ENCODE peak calls at places on chromosomes 12 and 14, in six cellular contexts. One of them, this sample, is unnamed.

GRCh38 chr14:41037388-41037787 is 569.3 kb upstream of the LRFN5 start:
- DNase-seq in heart right ventricle: no peak
- DNase-seq in HepG2: no peak
- DNase-seq in mammary epithelial cell: no peak
- DNase-seq in GM23338: no peak
- DNase-seq in psoas muscle: no peak
- DNase-seq in this sample: no peak

GRCh38 chr14:104800600-104801283 is at the start of gene ZBTB42:
- DNase-seq in psoas muscle: peak
- DNase-seq in heart right ventricle: no peak
- DNase-seq in HepG2: peak
- DNase-seq in GM23338: peak
- DNase-seq in mammary epithelial cell: peak
- DNase-seq in this sample: no peak

GRCh38 chr14:94099006-94099405 is 11.5 kb upstream of the IFI27 start:
- DNase-seq in mammary epithelial cell: no peak
- DNase-seq in psoas muscle: no peak
- DNase-seq in HepG2: no peak
- DNase-seq in heart right ventricle: no peak
- DNase-seq in GM23338: no peak
- DNase-seq in this sample: no peak

GRCh38 chr12:75690556-75690955 is 179.1 kb upstream of the KRR1 start:
- DNase-seq in HepG2: no peak
- DNase-seq in psoas muscle: no peak
- DNase-seq in heart right ventricle: no peak
- DNase-seq in mammary epithelial cell: peak
- DNase-seq in GM23338: no peak
- DNase-seq in this sample: no peak

GRCh38 chr12:56953314-56953713 is 4.1 kb downstream of the RDH16 start:
- DNase-seq in heart right ventricle: no peak
- DNase-seq in GM23338: no peak
- DNase-seq in psoas muscle: no peak
- DNase-seq in HepG2: no peak
- DNase-seq in mammary epithelial cell: no peak
- DNase-seq in this sample: no peak

GRCh38 chr14:35879141-35879648 is 53.1 kb downstream of the BRMS1L start:
- DNase-seq in heart right ventricle: no peak
- DNase-seq in HepG2: no peak
- DNase-seq in GM23338: no peak
- DNase-seq in psoas muscle: no peak
- DNase-seq in mammary epithelial cell: peak
- DNase-seq in this sample: no peak

GRCh38 chr12:101407054-101407437 is 526 bp downstream of the ARL1 start:
- DNase-seq in psoas muscle: no peak
- DNase-seq in GM23338: peak
- DNase-seq in mammary epithelial cell: no peak
- DNase-seq in heart right ventricle: no peak
- DNase-seq in HepG2: peak
- DNase-seq in this sample: no peak

GRCh38 chr14:105152794-105153241 is 15.8 kb downstream of the JAG2 start:
- DNase-seq in HepG2: no peak
- DNase-seq in GM23338: no peak
- DNase-seq in mammary epithelial cell: no peak
- DNase-seq in heart right ventricle: peak
- DNase-seq in psoas muscle: peak
- DNase-seq in this sample: no peak

GRCh38 chr12:64824500-64825142 is at the start of gene TBC1D30:
- DNase-seq in GM23338: peak
- DNase-seq in HepG2: no peak
- DNase-seq in heart right ventricle: peak
- DNase-seq in psoas muscle: peak
- DNase-seq in mammary epithelial cell: no peak
- DNase-seq in this sample: peak

GRCh38 chr14:64993263-64993662 is 6.6 kb downstream of the FNTB start:
- DNase-seq in mammary epithelial cell: no peak
- DNase-seq in psoas muscle: no peak
- DNase-seq in heart right ventricle: no peak
- DNase-seq in GM23338: no peak
- DNase-seq in HepG2: no peak
- DNase-seq in this sample: no peak

GRCh38 chr12:120150919-120151525 is 34.5 kb upstream of the RAB35 start:
- DNase-seq in HepG2: no peak
- DNase-seq in heart right ventricle: no peak
- DNase-seq in GM23338: no peak
- DNase-seq in mammary epithelial cell: no peak
- DNase-seq in psoas muscle: no peak
- DNase-seq in this sample: no peak

GRCh38 chr12:89225808-89226368 is 126.4 kb downstream of the DUSP6 start:
- DNase-seq in heart right ventricle: no peak
- DNase-seq in psoas muscle: no peak
- DNase-seq in mammary epithelial cell: peak
- DNase-seq in GM23338: peak
- DNase-seq in HepG2: no peak
- DNase-seq in this sample: no peak

GRCh38 chr12:42729532-42729895 is 140.0 kb upstream of the PRICKLE1 start:
- DNase-seq in mammary epithelial cell: no peak
- DNase-seq in GM23338: no peak
- DNase-seq in psoas muscle: no peak
- DNase-seq in HepG2: no peak
- DNase-seq in heart right ventricle: no peak
- DNase-seq in this sample: no peak

GRCh38 chr12:24200013-24200412 is 250.5 kb upstream of the SOX5 start:
- DNase-seq in heart right ventricle: no peak
- DNase-seq in psoas muscle: no peak
- DNase-seq in GM23338: no peak
- DNase-seq in mammary epithelial cell: no peak
- DNase-seq in HepG2: no peak
- DNase-seq in this sample: no peak

GRCh38 chr14:102238131-102238530 is 66.8 kb downstream of the MOK start:
- DNase-seq in mammary epithelial cell: no peak
- DNase-seq in psoas muscle: no peak
- DNase-seq in GM23338: no peak
- DNase-seq in heart right ventricle: no peak
- DNase-seq in HepG2: no peak
- DNase-seq in this sample: no peak

GRCh38 chr12:102120886-102121285 is 903 bp downstream of the PARPBP start:
- DNase-seq in GM23338: peak
- DNase-seq in mammary epithelial cell: peak
- DNase-seq in HepG2: peak
- DNase-seq in heart right ventricle: no peak
- DNase-seq in psoas muscle: no peak
- DNase-seq in this sample: no peak

GRCh38 chr12:72388322-72388721 is 116.2 kb downstream of the TRHDE start:
- DNase-seq in mammary epithelial cell: no peak
- DNase-seq in psoas muscle: no peak
- DNase-seq in heart right ventricle: no peak
- DNase-seq in GM23338: no peak
- DNase-seq in HepG2: no peak
- DNase-seq in this sample: no peak

GRCh38 chr12:51907083-51907863 is at the start of gene ACVRL1:
- DNase-seq in HepG2: no peak
- DNase-seq in heart right ventricle: peak
- DNase-seq in psoas muscle: peak
- DNase-seq in GM23338: peak
- DNase-seq in mammary epithelial cell: no peak
- DNase-seq in this sample: no peak

GRCh38 chr12:72146495-72146894 is 125.7 kb upstream of the TRHDE start:
- DNase-seq in HepG2: no peak
- DNase-seq in psoas muscle: no peak
- DNase-seq in heart right ventricle: no peak
- DNase-seq in GM23338: no peak
- DNase-seq in mammary epithelial cell: no peak
- DNase-seq in this sample: no peak

GRCh38 chr12:88952543-88952942 is 372.3 kb upstream of the KITLG start:
- DNase-seq in HepG2: peak
- DNase-seq in psoas muscle: no peak
- DNase-seq in heart right ventricle: no peak
- DNase-seq in GM23338: no peak
- DNase-seq in mammary epithelial cell: peak
- DNase-seq in this sample: no peak

GRCh38 chr14:96965885-96966595 is 168.9 kb downstream of the VRK1 start:
- DNase-seq in heart right ventricle: no peak
- DNase-seq in mammary epithelial cell: no peak
- DNase-seq in HepG2: no peak
- DNase-seq in psoas muscle: no peak
- DNase-seq in GM23338: peak
- DNase-seq in this sample: no peak

GRCh38 chr12:119679081-119679480 is 11.1 kb downstream of the PRKAB1 start:
- DNase-seq in mammary epithelial cell: no peak
- DNase-seq in psoas muscle: no peak
- DNase-seq in heart right ventricle: no peak
- DNase-seq in GM23338: no peak
- DNase-seq in HepG2: no peak
- DNase-seq in this sample: no peak

GRCh38 chr14:59354666-59355065 is 110.5 kb downstream of the GPR135 start:
- DNase-seq in psoas muscle: no peak
- DNase-seq in HepG2: no peak
- DNase-seq in GM23338: no peak
- DNase-seq in mammary epithelial cell: peak
- DNase-seq in heart right ventricle: no peak
- DNase-seq in this sample: no peak

GRCh38 chr14:61965030-61965745 is 203.0 kb downstream of the SNAPC1 start:
- DNase-seq in heart right ventricle: no peak
- DNase-seq in GM23338: no peak
- DNase-seq in HepG2: peak
- DNase-seq in mammary epithelial cell: peak
- DNase-seq in psoas muscle: no peak
- DNase-seq in this sample: no peak

GRCh38 chr12:93699271-93700141 is 22.3 kb downstream of the CRADD start:
- DNase-seq in psoas muscle: no peak
- DNase-seq in mammary epithelial cell: peak
- DNase-seq in GM23338: peak
- DNase-seq in heart right ventricle: no peak
- DNase-seq in HepG2: peak
- DNase-seq in this sample: no peak

GRCh38 chr12:66426696-66427095 is 124.4 kb downstream of the HELB start:
- DNase-seq in psoas muscle: no peak
- DNase-seq in HepG2: no peak
- DNase-seq in GM23338: peak
- DNase-seq in heart right ventricle: no peak
- DNase-seq in mammary epithelial cell: no peak
- DNase-seq in this sample: no peak

GRCh38 chr12:58541300-58541690 is 379.0 kb downstream of the LRIG3 start:
- DNase-seq in mammary epithelial cell: no peak
- DNase-seq in psoas muscle: no peak
- DNase-seq in GM23338: peak
- DNase-seq in HepG2: no peak
- DNase-seq in heart right ventricle: no peak
- DNase-seq in this sample: no peak

GRCh38 chr14:30243805-30244204 is 315.2 kb upstream of the G2E3 start:
- DNase-seq in psoas muscle: no peak
- DNase-seq in heart right ventricle: no peak
- DNase-seq in GM23338: no peak
- DNase-seq in mammary epithelial cell: peak
- DNase-seq in HepG2: no peak
- DNase-seq in this sample: no peak

GRCh38 chr12:91211869-91212268 is 29.3 kb upstream of the DCN start:
- DNase-seq in mammary epithelial cell: no peak
- DNase-seq in psoas muscle: no peak
- DNase-seq in GM23338: no peak
- DNase-seq in heart right ventricle: no peak
- DNase-seq in HepG2: no peak
- DNase-seq in this sample: no peak

GRCh38 chr12:54147186-54147585 is 41.6 kb downstream of the SMUG1 start:
- DNase-seq in GM23338: no peak
- DNase-seq in psoas muscle: no peak
- DNase-seq in HepG2: no peak
- DNase-seq in heart right ventricle: no peak
- DNase-seq in mammary epithelial cell: no peak
- DNase-seq in this sample: no peak

DNA sequence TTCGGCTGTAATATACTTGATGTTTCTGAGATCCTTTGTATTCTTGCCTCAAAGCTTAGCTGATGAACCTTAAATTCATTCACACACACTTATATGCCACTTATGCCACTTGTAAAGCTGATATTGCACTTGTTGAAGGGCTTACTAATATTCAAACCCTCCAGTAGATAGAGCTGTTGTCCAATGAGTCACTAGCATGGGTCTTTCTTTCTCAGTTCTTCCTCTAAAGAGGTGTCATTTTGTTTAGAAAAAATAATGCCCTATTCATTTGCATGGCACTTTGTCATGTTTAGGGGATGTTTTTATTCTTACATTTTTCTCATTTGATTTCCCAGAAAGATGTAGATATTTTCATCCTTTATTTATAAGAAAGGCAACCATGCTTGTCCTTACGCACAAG is 56.4 kb downstream of the MON2 start:
- DNase-seq in GM23338: no peak
- DNase-seq in mammary epithelial cell: no peak
- DNase-seq in HepG2: no peak
- DNase-seq in psoas muscle: no peak
- DNase-seq in heart right ventricle: no peak
- DNase-seq in this sample: no peak
- TF ChIP-seq CTCF in GM23338: peak
- TF ChIP-seq CTCF in mammary epithelial cell: no peak
- TF ChIP-seq CTCF in HepG2: no peak
- TF ChIP-seq CTCF in psoas muscle: no peak
- TF ChIP-seq CTCF in heart right ventricle: no peak
- TF ChIP-seq CTCF in this sample: no peak

GRCh38 chr12:111297703-111298426 is 71.0 kb downstream of the PHETA1 start:
- DNase-seq in GM23338: peak
- DNase-seq in HepG2: no peak
- DNase-seq in psoas muscle: no peak
- DNase-seq in heart right ventricle: no peak
- DNase-seq in mammary epithelial cell: no peak
- DNase-seq in this sample: peak
- TF ChIP-seq CTCF in GM23338: no peak
- TF ChIP-seq CTCF in HepG2: no peak
- TF ChIP-seq CTCF in psoas muscle: no peak
- TF ChIP-seq CTCF in heart right ventricle: no peak
- TF ChIP-seq CTCF in mammary epithelial cell: no peak
- TF ChIP-seq CTCF in this sample: no peak

GRCh38 chr12:112551681-112552080 is 132.9 kb downstream of the PTPN11 start:
- DNase-seq in HepG2: no peak
- DNase-seq in mammary epithelial cell: no peak
- DNase-seq in psoas muscle: no peak
- DNase-seq in GM23338: no peak
- DNase-seq in heart right ventricle: no peak
- DNase-seq in this sample: no peak

GRCh38 chr12:112559784-112560183 is 141.0 kb downstream of the PTPN11 start:
- DNase-seq in heart right ventricle: no peak
- DNase-seq in HepG2: no peak
- DNase-seq in psoas muscle: no peak
- DNase-seq in mammary epithelial cell: no peak
- DNase-seq in GM23338: no peak
- DNase-seq in this sample: no peak

GRCh38 chr12:112557954-112558630 is 139.3 kb downstream of the PTPN11 start:
- DNase-seq in heart right ventricle: no peak
- DNase-seq in mammary epithelial cell: no peak
- DNase-seq in psoas muscle: no peak
- DNase-seq in HepG2: no peak
- DNase-seq in GM23338: peak
- DNase-seq in this sample: no peak

GRCh38 chr12:112555621-112556233 is 137.0 kb downstream of the PTPN11 start:
- DNase-seq in HepG2: no peak
- DNase-seq in GM23338: peak
- DNase-seq in heart right ventricle: no peak
- DNase-seq in mammary epithelial cell: no peak
- DNase-seq in psoas muscle: no peak
- DNase-seq in this sample: no peak
- TF ChIP-seq CTCF in HepG2: no peak
- TF ChIP-seq CTCF in GM23338: peak
- TF ChIP-seq CTCF in heart right ventricle: no peak
- TF ChIP-seq CTCF in mammary epithelial cell: peak
- TF ChIP-seq CTCF in psoas muscle: no peak
- TF ChIP-seq CTCF in this sample: no peak

GRCh38 chr12:85725991-85726390 is 110.2 kb downstream of the RASSF9 start:
- DNase-seq in GM23338: no peak
- DNase-seq in HepG2: no peak
- DNase-seq in heart right ventricle: no peak
- DNase-seq in mammary epithelial cell: no peak
- DNase-seq in psoas muscle: no peak
- DNase-seq in this sample: no peak
- TF ChIP-seq CTCF in GM23338: no peak
- TF ChIP-seq CTCF in HepG2: no peak
- TF ChIP-seq CTCF in heart right ventricle: no peak
- TF ChIP-seq CTCF in mammary epithelial cell: no peak
- TF ChIP-seq CTCF in psoas muscle: no peak
- TF ChIP-seq CTCF in this sample: no peak

This sample was measured in neural crest cell.